ENCODE peak calls at places on chromosome 4, in nine cellular contexts. A, L, Z, S, Y, X, P, M and B are unnamed samples.

GRCh38 chr4:112128452-112128851 is 16.8 kb upstream of the FAM241A start:
- DNase-seq in A (no peak), L (no peak), Z (no peak), S (no peak), Y (no peak), X (no peak), P (peak; percentile 30), M (no peak), B (no peak)

GRCh38 chr4:85092536-85092935 is 126.0 kb upstream of the WDFY3 start:
- DNase-seq in A (no peak), L (no peak), Z (no peak), S (no peak), Y (no peak), X (no peak), P (no peak), M (no peak), B (no peak)

GRCh38 chr4:133866328-133866699 is 335.3 kb downstream of the PABPC4L start:
- DNase-seq in A (no peak), L (no peak), Z (no peak), S (peak; percentile 28), Y (no peak), X (no peak), P (no peak), M (no peak), B (no peak)

GRCh38 chr4:82886145-82886942 is 4.6 kb downstream of the SEC31A start:
- DNase-seq in A (no peak), L (no peak), Z (no peak), S (no peak), Y (no peak), X (no peak), P (no peak), M (no peak), B (no peak)

GRCh38 chr4:75858721-75859120 is 43.5 kb downstream of the PPEF2 start:
- DNase-seq in A (no peak), L (no peak), Z (no peak), S (no peak), Y (no peak), X (no peak), P (no peak), M (no peak), B (no peak)

GRCh38 chr4:185023471-185023870 is 5.2 kb downstream of the HELT start:
- DNase-seq in A (no peak), L (no peak), Z (no peak), S (no peak), Y (no peak), X (no peak), P (no peak), M (no peak), B (no peak)

GRCh38 chr4:67712000-67712625 is 11.2 kb upstream of the UBA6 start:
- DNase-seq in A (no peak), L (no peak), Z (no peak), S (no peak), Y (no peak), X (no peak), P (no peak), M (no peak), B (no peak)

GRCh38 chr4:169619518-169619957 is 840 bp upstream of the CLCN3 start:
- DNase-seq in A (peak; percentile 54), L (peak; percentile 74), Z (peak; percentile 48), S (peak; percentile 54), Y (peak; percentile 73), X (no peak), P (peak; percentile 56), M (no peak), B (no peak)

GRCh38 chr4:61994036-61994435 is 793.9 kb downstream of the ADGRL3 start:
- DNase-seq in A (no peak), L (peak; percentile 12), Z (no peak), S (peak; percentile 5), Y (no peak), X (no peak), P (no peak), M (no peak), B (no peak)

GRCh38 chr4:29263011-29263410 is 1457.2 kb upstream of the PCDH7 start:
- DNase-seq in A (no peak), L (no peak), Z (no peak), S (peak; percentile 34), Y (no peak), X (no peak), P (no peak), M (no peak), B (no peak)

GRCh38 chr4:5955856-5956255 is 62.4 kb downstream of the C4orf50 start:
- DNase-seq in A (no peak), L (no peak), Z (no peak), S (no peak), Y (no peak), X (no peak), P (no peak), M (no peak), B (no peak)

GRCh38 chr4:54226399-54227260 is 2.5 kb upstream of the PDGFRA start:
- DNase-seq in A (no peak), L (peak; percentile 50), Z (no peak), S (peak; percentile 86), Y (no peak), X (peak; percentile 69), P (no peak), M (peak; percentile 79), B (no peak)

DNA sequence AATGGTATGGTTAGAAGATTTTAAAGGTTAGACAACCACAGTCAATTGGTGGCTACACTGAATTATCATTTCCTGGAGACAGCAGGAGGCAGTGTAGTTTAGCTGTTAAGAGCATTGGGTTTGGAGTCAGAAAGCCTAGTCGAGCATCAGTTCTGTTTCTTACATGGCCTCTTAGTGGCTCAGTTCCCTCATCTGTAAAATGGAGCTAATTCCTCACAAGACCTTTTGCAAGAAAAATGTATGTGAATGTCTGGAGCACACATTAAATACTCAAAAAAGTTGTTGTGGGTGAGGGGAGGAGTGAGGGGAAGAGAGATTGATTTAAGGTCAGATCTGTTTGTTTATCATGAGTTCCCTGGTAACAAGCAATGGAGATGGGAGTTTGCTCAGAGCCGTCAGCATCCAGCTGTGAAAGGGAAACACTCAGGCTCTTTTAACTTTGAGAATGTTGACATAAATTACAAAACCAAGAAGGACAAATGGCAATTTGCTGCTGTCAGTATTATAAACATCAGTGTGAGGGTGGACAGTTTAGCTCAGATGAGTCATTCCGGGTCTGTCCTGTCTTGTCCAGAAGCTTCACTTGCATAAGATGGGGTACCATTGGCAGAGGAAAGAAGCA is 98.2 kb upstream of the PGRMC2 start:
- DNase-seq in A (no peak), L (no peak), Z (no peak), S (peak; percentile 80), Y (peak; percentile 37), X (no peak), P (peak; percentile 49), M (no peak), B (no peak)
- H3K27ac ChIP-seq in A (no peak overlapping the region), L (peak overlapping the region; percentile 76), Z (no peak overlapping the region), S (peak overlapping the region; percentile 78), Y (no peak overlapping the region), X (peak overlapping the region; percentile 89), P (no peak overlapping the region), M (peak overlapping the region; percentile 60), B (peak overlapping the region; percentile 83)

GRCh38 chr4:38565271-38566199 is 98.5 kb upstream of the KLF3 start:
- DNase-seq in A (no peak), L (peak; percentile 25), Z (no peak), S (peak; percentile 82), Y (no peak), X (no peak), P (no peak), M (no peak), B (no peak)

GRCh38 chr4:38560763-38561558 is 103.0 kb upstream of the KLF3 start:
- DNase-seq in A (no peak), L (no peak), Z (no peak), S (no peak), Y (no peak), X (no peak), P (no peak), M (no peak), B (no peak)

GRCh38 chr4:38563703-38564490 is 100.1 kb upstream of the KLF3 start:
- DNase-seq in A (no peak), L (no peak), Z (no peak), S (peak; percentile 33), Y (no peak), X (no peak), P (no peak), M (no peak), B (no peak)

GRCh38 chr4:38562751-38563198 is 101.2 kb upstream of the KLF3 start:
- DNase-seq in A (no peak), L (peak; percentile 33), Z (no peak), S (peak; percentile 28), Y (peak; percentile 19), X (peak; percentile 27), P (peak; percentile 82), M (peak; percentile 41), B (no peak)

DNA sequence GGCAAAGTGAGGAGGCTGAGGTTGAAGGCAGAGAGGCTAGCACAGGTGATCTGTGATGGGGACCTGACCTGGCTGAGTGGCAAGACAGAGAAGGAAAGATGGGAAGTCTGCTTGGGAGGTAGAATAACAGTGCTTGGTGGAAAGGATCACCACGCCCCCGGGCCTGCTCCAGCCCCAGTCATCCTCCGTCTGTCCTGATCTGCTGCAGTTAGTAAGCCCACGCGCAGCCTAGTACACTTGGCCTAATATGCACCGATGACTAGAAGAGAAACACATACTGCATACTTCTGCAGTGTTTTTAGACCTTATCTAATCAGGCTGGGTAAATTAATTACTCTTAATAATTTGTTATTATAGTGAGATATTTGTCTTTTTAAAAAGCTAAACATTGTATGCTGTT is 103.7 kb upstream of the KLF3 start:
- DNase-seq in A (no peak), L (no peak), Z (no peak), S (no peak), Y (no peak), X (no peak), P (no peak), M (no peak), B (no peak)
- H3K27ac ChIP-seq in A (no peak overlapping the region), L (no peak overlapping the region), Z (no peak overlapping the region), S (no peak overlapping the region), Y (no peak overlapping the region), X (no peak overlapping the region), P (no peak overlapping the region), M (no peak overlapping the region), B (no peak overlapping the region)

DNA sequence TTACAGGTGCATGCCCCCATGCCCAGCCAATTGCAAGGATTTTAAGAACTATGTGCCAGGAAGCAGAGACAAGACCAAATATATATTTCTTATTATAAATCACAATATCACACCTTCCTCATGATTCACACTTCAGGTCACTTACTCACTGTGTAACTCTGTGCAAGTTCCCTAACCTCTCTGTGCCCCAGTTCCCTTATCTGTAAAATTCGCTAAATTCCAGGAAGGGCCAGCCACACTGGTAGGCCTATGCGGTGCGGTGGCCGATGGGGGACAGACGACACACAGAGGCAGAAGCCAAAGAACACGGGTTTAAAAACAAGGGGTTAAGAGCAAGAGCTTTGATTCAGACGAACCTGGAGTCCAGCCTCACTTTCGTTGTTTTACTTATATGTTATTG is 2.8 kb downstream of the TRIM2 start:
- DNase-seq in A (no peak), L (no peak), Z (no peak), S (no peak), Y (no peak), X (no peak), P (no peak), M (no peak), B (no peak)
- H3K27ac ChIP-seq in A (no peak overlapping the region), L (peak overlapping the region; percentile 88), Z (no peak overlapping the region), S (no peak overlapping the region), Y (no peak overlapping the region), X (no peak overlapping the region), P (no peak overlapping the region), M (no peak overlapping the region), B (peak overlapping the region; percentile 97)

DNA sequence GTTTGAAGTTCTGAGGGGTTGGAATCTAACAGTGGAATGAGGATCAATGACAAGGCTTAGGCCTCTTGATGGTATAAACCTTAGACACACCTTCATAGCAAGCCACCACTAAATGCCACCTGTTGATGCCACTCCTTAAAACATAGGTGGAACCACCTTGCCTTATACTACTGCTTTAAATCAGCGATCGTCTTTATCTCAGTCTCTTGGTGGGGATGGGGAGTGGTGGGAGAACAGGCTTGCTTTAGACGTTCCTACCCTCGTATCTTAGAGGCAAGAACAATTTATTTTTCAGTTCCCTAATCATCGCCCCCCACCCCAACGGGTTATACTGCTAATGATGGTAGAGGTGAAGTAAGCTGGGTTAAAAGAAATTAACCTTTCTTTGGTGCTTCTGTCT is 1.3 kb downstream of the RAB33B start:
- DNase-seq in A (no peak), L (peak; percentile 11), Z (no peak), S (no peak), Y (peak; percentile 25), X (no peak), P (no peak), M (no peak), B (no peak)
- H3K27ac ChIP-seq in A (no peak overlapping the region), L (peak overlapping the region; percentile 93), Z (no peak overlapping the region), S (no peak overlapping the region), Y (peak overlapping the region; percentile 12), X (peak overlapping the region; percentile 10), P (no peak overlapping the region), M (peak overlapping the region; percentile 91), B (peak overlapping the region; percentile 4)